ENCODE peak calls at places on chromosomes 12 and 14, in eight cellular contexts. T, B, I, G, P, C, E and N are unnamed samples.

GRCh38 chr12:119994892-119995658 is 6.0 kb downstream of the BICDL1 start:
- DNase-seq in E (peak; percentile 49), G (no peak), P (no peak), I (no peak), C (no peak), B (no peak), T (no peak), N (no peak)

GRCh38 chr14:92382677-92383076 is 59.7 kb downstream of the SLC24A4 start:
- DNase-seq in P (no peak), T (no peak), B (no peak), C (no peak), I (no peak), E (peak; percentile 31), G (no peak), N (no peak)

GRCh38 chr14:91164676-91165075 is 50.8 kb downstream of the DGLUCY start:
- DNase-seq in E (no peak), I (no peak), C (no peak), G (no peak), T (no peak), P (no peak), B (peak; percentile 79), N (no peak)

GRCh38 chr12:66269757-66270383 is 32.4 kb upstream of the HELB start:
- DNase-seq in G (peak; percentile 40), I (no peak), B (no peak), P (peak; percentile 46), C (no peak), T (peak; percentile 39), E (peak; percentile 89), N (no peak)

GRCh38 chr14:37595809-37596595 is 573 bp downstream of the TTC6 start:
- DNase-seq in C (peak; percentile 63), G (peak; percentile 92), B (peak; percentile 86), E (peak; percentile 76), T (peak; percentile 31), P (peak; percentile 39), I (no peak), N (no peak)

GRCh38 chr14:97061198-97061597 is 264.0 kb downstream of the VRK1 start:
- DNase-seq in P (no peak), C (no peak), G (no peak), T (no peak), E (no peak), I (peak; percentile 71), B (no peak), N (no peak)

GRCh38 chr12:122393822-122394221 is 28.6 kb downstream of the CLIP1 start:
- DNase-seq in C (no peak), T (no peak), P (no peak), E (no peak), B (no peak), I (no peak), G (no peak), N (no peak)

GRCh38 chr12:31405021-31405420 is 79.1 kb upstream of the SINHCAF start:
- DNase-seq in I (no peak), E (no peak), P (no peak), G (no peak), T (no peak), C (no peak), B (no peak), N (no peak)

GRCh38 chr14:64773577-64773976 is 69.4 kb downstream of the PLEKHG3 start:
- DNase-seq in I (no peak), B (no peak), E (no peak), P (no peak), G (no peak), C (no peak), T (no peak), N (no peak)

GRCh38 chr14:28763914-28764848 is 2.4 kb upstream of the FOXG1 start:
- DNase-seq in B (no peak), G (no peak), P (no peak), E (peak; percentile 79), T (no peak), C (no peak), I (no peak), N (no peak)

GRCh38 chr12:120292411-120292660 is 633 bp upstream of the RNU4-2 start:
- DNase-seq in C (no peak), E (no peak), B (peak; percentile 55), I (no peak), T (no peak), G (no peak), P (no peak), N (no peak)

GRCh38 chr12:51429705-51430104 is 5.1 kb downstream of the SLC4A8 start:
- DNase-seq in T (no peak), B (no peak), P (no peak), C (no peak), I (no peak), G (no peak), E (no peak), N (no peak)